ENCODE peak calls at places on chromosomes 5 and 9, in nine cellular contexts. One of them, this sample, is unnamed.

GRCh38 chr5:159947708-159948358 is 31.6 kb downstream of the ADRA1B start:
- DNase-seq in HCT116: no peak
- DNase-seq in EL: no peak
- DNase-seq in DMS79: no peak
- DNase-seq in stimulated activated naive B cell treated with anti-CD40 and anti-IgM and Interleukin-4, amounts not matched to agents 10 μg/mL and 1 μg/mL and 100 μg/mL, for 72 hours: no peak
- DNase-seq in fibroblast of the aortic adventitia: peak; percentile 13
- DNase-seq in left lobe of liver: no peak
- DNase-seq in activated naive CD8-positive, alpha-beta T cell treated with anti-CD3 and anti-CD28 coated beads, Interleukin-2, amount 50 U/mL, for 24 hours: no peak
- DNase-seq in ELR: no peak
- DNase-seq in this sample: peak; percentile 63

GRCh38 chr9:72980600-72981265 is 27.9 kb upstream of the ALDH1A1 start:
- DNase-seq in HCT116: no peak
- DNase-seq in EL: no peak
- DNase-seq in DMS79: no peak
- DNase-seq in stimulated activated naive B cell treated with anti-CD40 and anti-IgM and Interleukin-4, amounts not matched to agents 10 μg/mL and 1 μg/mL and 100 μg/mL, for 72 hours: no peak
- DNase-seq in fibroblast of the aortic adventitia: no peak
- DNase-seq in left lobe of liver: no peak
- DNase-seq in activated naive CD8-positive, alpha-beta T cell treated with anti-CD3 and anti-CD28 coated beads, Interleukin-2, amount 50 U/mL, for 24 hours: no peak
- DNase-seq in ELR: no peak
- DNase-seq in this sample: no peak

GRCh38 chr9:15724006-15724405 is 171.2 kb downstream of the CCDC171 start:
- DNase-seq in HCT116: no peak
- DNase-seq in EL: peak; percentile 21
- DNase-seq in DMS79: no peak
- DNase-seq in stimulated activated naive B cell treated with anti-CD40 and anti-IgM and Interleukin-4, amounts not matched to agents 10 μg/mL and 1 μg/mL and 100 μg/mL, for 72 hours: no peak
- DNase-seq in fibroblast of the aortic adventitia: peak; percentile 80
- DNase-seq in left lobe of liver: no peak
- DNase-seq in activated naive CD8-positive, alpha-beta T cell treated with anti-CD3 and anti-CD28 coated beads, Interleukin-2, amount 50 U/mL, for 24 hours: no peak
- DNase-seq in ELR: no peak
- DNase-seq in this sample: peak; percentile 46

GRCh38 chr5:60687927-60688720 is 11.8 kb downstream of the DEPDC1B start:
- DNase-seq in HCT116: no peak
- DNase-seq in EL: peak; percentile 58
- DNase-seq in DMS79: no peak
- DNase-seq in stimulated activated naive B cell treated with anti-CD40 and anti-IgM and Interleukin-4, amounts not matched to agents 10 μg/mL and 1 μg/mL and 100 μg/mL, for 72 hours: no peak
- DNase-seq in fibroblast of the aortic adventitia: peak; percentile 61
- DNase-seq in left lobe of liver: no peak
- DNase-seq in activated naive CD8-positive, alpha-beta T cell treated with anti-CD3 and anti-CD28 coated beads, Interleukin-2, amount 50 U/mL, for 24 hours: no peak
- DNase-seq in ELR: peak; percentile 71
- DNase-seq in this sample: peak; percentile 80

GRCh38 chr5:34653708-34654107 is 2.4 kb upstream of the RAI14 start:
- DNase-seq in HCT116: no peak
- DNase-seq in EL: no peak
- DNase-seq in DMS79: no peak
- DNase-seq in stimulated activated naive B cell treated with anti-CD40 and anti-IgM and Interleukin-4, amounts not matched to agents 10 μg/mL and 1 μg/mL and 100 μg/mL, for 72 hours: no peak
- DNase-seq in fibroblast of the aortic adventitia: no peak
- DNase-seq in left lobe of liver: no peak
- DNase-seq in activated naive CD8-positive, alpha-beta T cell treated with anti-CD3 and anti-CD28 coated beads, Interleukin-2, amount 50 U/mL, for 24 hours: no peak
- DNase-seq in ELR: no peak
- DNase-seq in this sample: no peak

GRCh38 chr9:115115117-115115880 is 2.7 kb downstream of the TNC start:
- DNase-seq in HCT116: no peak
- DNase-seq in EL: peak; percentile 86
- DNase-seq in DMS79: no peak
- DNase-seq in stimulated activated naive B cell treated with anti-CD40 and anti-IgM and Interleukin-4, amounts not matched to agents 10 μg/mL and 1 μg/mL and 100 μg/mL, for 72 hours: no peak
- DNase-seq in fibroblast of the aortic adventitia: no peak
- DNase-seq in left lobe of liver: no peak
- DNase-seq in activated naive CD8-positive, alpha-beta T cell treated with anti-CD3 and anti-CD28 coated beads, Interleukin-2, amount 50 U/mL, for 24 hours: no peak
- DNase-seq in ELR: peak; percentile 81
- DNase-seq in this sample: no peak

GRCh38 chr5:163377982-163378381 is 59.4 kb upstream of the CCNG1 start:
- DNase-seq in HCT116: no peak
- DNase-seq in EL: no peak
- DNase-seq in DMS79: no peak
- DNase-seq in stimulated activated naive B cell treated with anti-CD40 and anti-IgM and Interleukin-4, amounts not matched to agents 10 μg/mL and 1 μg/mL and 100 μg/mL, for 72 hours: no peak
- DNase-seq in fibroblast of the aortic adventitia: no peak
- DNase-seq in left lobe of liver: no peak
- DNase-seq in activated naive CD8-positive, alpha-beta T cell treated with anti-CD3 and anti-CD28 coated beads, Interleukin-2, amount 50 U/mL, for 24 hours: no peak
- DNase-seq in ELR: no peak
- DNase-seq in this sample: no peak

GRCh38 chr9:87085073-87085472 is 137.8 kb upstream of the GAS1 start:
- DNase-seq in HCT116: no peak
- DNase-seq in EL: no peak
- DNase-seq in DMS79: no peak
- DNase-seq in stimulated activated naive B cell treated with anti-CD40 and anti-IgM and Interleukin-4, amounts not matched to agents 10 μg/mL and 1 μg/mL and 100 μg/mL, for 72 hours: no peak
- DNase-seq in fibroblast of the aortic adventitia: no peak
- DNase-seq in left lobe of liver: no peak
- DNase-seq in activated naive CD8-positive, alpha-beta T cell treated with anti-CD3 and anti-CD28 coated beads, Interleukin-2, amount 50 U/mL, for 24 hours: no peak
- DNase-seq in ELR: no peak
- DNase-seq in this sample: no peak

GRCh38 chr9:113274474-113275146 is 762 bp downstream of the CDC26 start:
- DNase-seq in HCT116: peak; percentile 48
- DNase-seq in EL: peak; percentile 69
- DNase-seq in DMS79: peak; percentile 34
- DNase-seq in stimulated activated naive B cell treated with anti-CD40 and anti-IgM and Interleukin-4, amounts not matched to agents 10 μg/mL and 1 μg/mL and 100 μg/mL, for 72 hours: peak; percentile 21
- DNase-seq in fibroblast of the aortic adventitia: peak; percentile 72
- DNase-seq in left lobe of liver: no peak
- DNase-seq in activated naive CD8-positive, alpha-beta T cell treated with anti-CD3 and anti-CD28 coated beads, Interleukin-2, amount 50 U/mL, for 24 hours: peak; percentile 14
- DNase-seq in ELR: peak; percentile 84
- DNase-seq in this sample: peak; percentile 57

GRCh38 chr5:173486355-173486754 is 130.1 kb downstream of the BOD1 start:
- DNase-seq in HCT116: no peak
- DNase-seq in EL: no peak
- DNase-seq in DMS79: no peak
- DNase-seq in stimulated activated naive B cell treated with anti-CD40 and anti-IgM and Interleukin-4, amounts not matched to agents 10 μg/mL and 1 μg/mL and 100 μg/mL, for 72 hours: no peak
- DNase-seq in fibroblast of the aortic adventitia: no peak
- DNase-seq in left lobe of liver: no peak
- DNase-seq in activated naive CD8-positive, alpha-beta T cell treated with anti-CD3 and anti-CD28 coated beads, Interleukin-2, amount 50 U/mL, for 24 hours: no peak
- DNase-seq in ELR: no peak
- DNase-seq in this sample: no peak

GRCh38 chr5:39547548-39548154 is 122.9 kb upstream of the DAB2 start:
- DNase-seq in HCT116: peak; percentile 43
- DNase-seq in EL: peak; percentile 76
- DNase-seq in DMS79: no peak
- DNase-seq in stimulated activated naive B cell treated with anti-CD40 and anti-IgM and Interleukin-4, amounts not matched to agents 10 μg/mL and 1 μg/mL and 100 μg/mL, for 72 hours: no peak
- DNase-seq in fibroblast of the aortic adventitia: peak; percentile 98
- DNase-seq in left lobe of liver: no peak
- DNase-seq in activated naive CD8-positive, alpha-beta T cell treated with anti-CD3 and anti-CD28 coated beads, Interleukin-2, amount 50 U/mL, for 24 hours: peak; percentile 3
- DNase-seq in ELR: peak; percentile 81
- DNase-seq in this sample: peak; percentile 60

GRCh38 chr5:43389679-43390329 is 22.4 kb downstream of the CCL28 start:
- DNase-seq in HCT116: peak; percentile 84
- DNase-seq in EL: peak; percentile 89
- DNase-seq in DMS79: peak; percentile 59
- DNase-seq in stimulated activated naive B cell treated with anti-CD40 and anti-IgM and Interleukin-4, amounts not matched to agents 10 μg/mL and 1 μg/mL and 100 μg/mL, for 72 hours: peak; percentile 34
- DNase-seq in fibroblast of the aortic adventitia: peak; percentile 94
- DNase-seq in left lobe of liver: peak; percentile 57
- DNase-seq in activated naive CD8-positive, alpha-beta T cell treated with anti-CD3 and anti-CD28 coated beads, Interleukin-2, amount 50 U/mL, for 24 hours: peak; percentile 37
- DNase-seq in ELR: peak; percentile 91
- DNase-seq in this sample: peak; percentile 91

GRCh38 chr5:132962429-132962928 is 955 bp downstream of the AFF4 start:
- DNase-seq in HCT116: peak; percentile 32
- DNase-seq in EL: peak; percentile 66
- DNase-seq in DMS79: peak; percentile 1
- DNase-seq in stimulated activated naive B cell treated with anti-CD40 and anti-IgM and Interleukin-4, amounts not matched to agents 10 μg/mL and 1 μg/mL and 100 μg/mL, for 72 hours: no peak
- DNase-seq in fibroblast of the aortic adventitia: peak; percentile 81
- DNase-seq in left lobe of liver: no peak
- DNase-seq in activated naive CD8-positive, alpha-beta T cell treated with anti-CD3 and anti-CD28 coated beads, Interleukin-2, amount 50 U/mL, for 24 hours: peak; percentile 18
- DNase-seq in ELR: peak; percentile 78
- DNase-seq in this sample: peak; percentile 67

GRCh38 chr5:72129730-72130129 is 22.5 kb downstream of the MAP1B start:
- DNase-seq in HCT116: no peak
- DNase-seq in EL: peak; percentile 56
- DNase-seq in DMS79: no peak
- DNase-seq in stimulated activated naive B cell treated with anti-CD40 and anti-IgM and Interleukin-4, amounts not matched to agents 10 μg/mL and 1 μg/mL and 100 μg/mL, for 72 hours: no peak
- DNase-seq in fibroblast of the aortic adventitia: peak; percentile 77
- DNase-seq in left lobe of liver: no peak
- DNase-seq in activated naive CD8-positive, alpha-beta T cell treated with anti-CD3 and anti-CD28 coated beads, Interleukin-2, amount 50 U/mL, for 24 hours: no peak
- DNase-seq in ELR: no peak
- DNase-seq in this sample: no peak

GRCh38 chr9:84642618-84643017 is 26.9 kb upstream of the NTRK2 start:
- DNase-seq in HCT116: no peak
- DNase-seq in EL: no peak
- DNase-seq in DMS79: no peak
- DNase-seq in stimulated activated naive B cell treated with anti-CD40 and anti-IgM and Interleukin-4, amounts not matched to agents 10 μg/mL and 1 μg/mL and 100 μg/mL, for 72 hours: no peak
- DNase-seq in fibroblast of the aortic adventitia: no peak
- DNase-seq in left lobe of liver: no peak
- DNase-seq in activated naive CD8-positive, alpha-beta T cell treated with anti-CD3 and anti-CD28 coated beads, Interleukin-2, amount 50 U/mL, for 24 hours: no peak
- DNase-seq in ELR: no peak
- DNase-seq in this sample: no peak

GRCh38 chr9:126692041-126692758 is 78.5 kb downstream of the LMX1B start:
- DNase-seq in HCT116: no peak
- DNase-seq in EL: no peak
- DNase-seq in DMS79: no peak
- DNase-seq in stimulated activated naive B cell treated with anti-CD40 and anti-IgM and Interleukin-4, amounts not matched to agents 10 μg/mL and 1 μg/mL and 100 μg/mL, for 72 hours: no peak
- DNase-seq in fibroblast of the aortic adventitia: no peak
- DNase-seq in left lobe of liver: no peak
- DNase-seq in activated naive CD8-positive, alpha-beta T cell treated with anti-CD3 and anti-CD28 coated beads, Interleukin-2, amount 50 U/mL, for 24 hours: no peak
- DNase-seq in ELR: no peak
- DNase-seq in this sample: no peak

GRCh38 chr9:12784461-12785250 is 9.8 kb downstream of the LURAP1L start:
- DNase-seq in HCT116: peak; percentile 95
- DNase-seq in EL: peak; percentile 95
- DNase-seq in DMS79: no peak
- DNase-seq in stimulated activated naive B cell treated with anti-CD40 and anti-IgM and Interleukin-4, amounts not matched to agents 10 μg/mL and 1 μg/mL and 100 μg/mL, for 72 hours: no peak
- DNase-seq in fibroblast of the aortic adventitia: peak; percentile 78
- DNase-seq in left lobe of liver: peak; percentile 81
- DNase-seq in activated naive CD8-positive, alpha-beta T cell treated with anti-CD3 and anti-CD28 coated beads, Interleukin-2, amount 50 U/mL, for 24 hours: no peak
- DNase-seq in ELR: peak; percentile 97
- DNase-seq in this sample: peak; percentile 97

GRCh38 chr9:121764371-121764730 is 112.9 kb downstream of the DAB2IP start:
- DNase-seq in HCT116: no peak
- DNase-seq in EL: no peak
- DNase-seq in DMS79: no peak
- DNase-seq in stimulated activated naive B cell treated with anti-CD40 and anti-IgM and Interleukin-4, amounts not matched to agents 10 μg/mL and 1 μg/mL and 100 μg/mL, for 72 hours: no peak
- DNase-seq in fibroblast of the aortic adventitia: no peak
- DNase-seq in left lobe of liver: no peak
- DNase-seq in activated naive CD8-positive, alpha-beta T cell treated with anti-CD3 and anti-CD28 coated beads, Interleukin-2, amount 50 U/mL, for 24 hours: no peak
- DNase-seq in ELR: no peak
- DNase-seq in this sample: no peak

GRCh38 chr9:129773262-129774048 is 20.6 kb upstream of the PTGES start:
- DNase-seq in HCT116: no peak
- DNase-seq in EL: peak; percentile 95
- DNase-seq in DMS79: no peak
- DNase-seq in stimulated activated naive B cell treated with anti-CD40 and anti-IgM and Interleukin-4, amounts not matched to agents 10 μg/mL and 1 μg/mL and 100 μg/mL, for 72 hours: no peak
- DNase-seq in fibroblast of the aortic adventitia: peak; percentile 45
- DNase-seq in left lobe of liver: no peak
- DNase-seq in activated naive CD8-positive, alpha-beta T cell treated with anti-CD3 and anti-CD28 coated beads, Interleukin-2, amount 50 U/mL, for 24 hours: no peak
- DNase-seq in ELR: peak; percentile 98
- DNase-seq in this sample: peak; percentile 87

GRCh38 chr9:68706579-68707201 is 1.6 kb downstream of the PIP5K1B start:
- DNase-seq in HCT116: no peak
- DNase-seq in EL: no peak
- DNase-seq in DMS79: no peak
- DNase-seq in stimulated activated naive B cell treated with anti-CD40 and anti-IgM and Interleukin-4, amounts not matched to agents 10 μg/mL and 1 μg/mL and 100 μg/mL, for 72 hours: peak; percentile 74
- DNase-seq in fibroblast of the aortic adventitia: no peak
- DNase-seq in left lobe of liver: no peak
- DNase-seq in activated naive CD8-positive, alpha-beta T cell treated with anti-CD3 and anti-CD28 coated beads, Interleukin-2, amount 50 U/mL, for 24 hours: no peak
- DNase-seq in ELR: no peak
- DNase-seq in this sample: no peak

GRCh38 chr5:19488786-19489185 is 499.2 kb downstream of the CDH18 start:
- DNase-seq in HCT116: no peak
- DNase-seq in EL: peak; percentile 18
- DNase-seq in DMS79: no peak
- DNase-seq in stimulated activated naive B cell treated with anti-CD40 and anti-IgM and Interleukin-4, amounts not matched to agents 10 μg/mL and 1 μg/mL and 100 μg/mL, for 72 hours: no peak
- DNase-seq in fibroblast of the aortic adventitia: no peak
- DNase-seq in left lobe of liver: no peak
- DNase-seq in activated naive CD8-positive, alpha-beta T cell treated with anti-CD3 and anti-CD28 coated beads, Interleukin-2, amount 50 U/mL, for 24 hours: no peak
- DNase-seq in ELR: no peak
- DNase-seq in this sample: peak; percentile 41

GRCh38 chr5:59158165-59158564 is 575.3 kb downstream of the RAB3C start:
- DNase-seq in HCT116: no peak
- DNase-seq in EL: no peak
- DNase-seq in DMS79: no peak
- DNase-seq in stimulated activated naive B cell treated with anti-CD40 and anti-IgM and Interleukin-4, amounts not matched to agents 10 μg/mL and 1 μg/mL and 100 μg/mL, for 72 hours: no peak
- DNase-seq in fibroblast of the aortic adventitia: no peak
- DNase-seq in left lobe of liver: no peak
- DNase-seq in activated naive CD8-positive, alpha-beta T cell treated with anti-CD3 and anti-CD28 coated beads, Interleukin-2, amount 50 U/mL, for 24 hours: no peak
- DNase-seq in ELR: peak; percentile 15
- DNase-seq in this sample: no peak

GRCh38 chr9:3181049-3181953 is 337.4 kb upstream of the PUM3 start:
- DNase-seq in HCT116: no peak
- DNase-seq in EL: peak; percentile 45
- DNase-seq in DMS79: peak; percentile 56
- DNase-seq in stimulated activated naive B cell treated with anti-CD40 and anti-IgM and Interleukin-4, amounts not matched to agents 10 μg/mL and 1 μg/mL and 100 μg/mL, for 72 hours: peak; percentile 19
- DNase-seq in fibroblast of the aortic adventitia: peak; percentile 7
- DNase-seq in left lobe of liver: peak; percentile 63
- DNase-seq in activated naive CD8-positive, alpha-beta T cell treated with anti-CD3 and anti-CD28 coated beads, Interleukin-2, amount 50 U/mL, for 24 hours: peak; percentile 42
- DNase-seq in ELR: peak; percentile 8
- DNase-seq in this sample: peak; percentile 14

GRCh38 chr9:122212473-122213004 is 16.2 kb downstream of the LHX6 start:
- DNase-seq in HCT116: no peak
- DNase-seq in EL: no peak
- DNase-seq in DMS79: no peak
- DNase-seq in stimulated activated naive B cell treated with anti-CD40 and anti-IgM and Interleukin-4, amounts not matched to agents 10 μg/mL and 1 μg/mL and 100 μg/mL, for 72 hours: no peak
- DNase-seq in fibroblast of the aortic adventitia: no peak
- DNase-seq in left lobe of liver: no peak
- DNase-seq in activated naive CD8-positive, alpha-beta T cell treated with anti-CD3 and anti-CD28 coated beads, Interleukin-2, amount 50 U/mL, for 24 hours: no peak
- DNase-seq in ELR: no peak
- DNase-seq in this sample: no peak

GRCh38 chr5:6135977-6136376 is 242.4 kb downstream of the MED10 start:
- DNase-seq in HCT116: no peak
- DNase-seq in EL: no peak
- DNase-seq in DMS79: no peak
- DNase-seq in stimulated activated naive B cell treated with anti-CD40 and anti-IgM and Interleukin-4, amounts not matched to agents 10 μg/mL and 1 μg/mL and 100 μg/mL, for 72 hours: peak; percentile 6
- DNase-seq in fibroblast of the aortic adventitia: no peak
- DNase-seq in left lobe of liver: no peak
- DNase-seq in activated naive CD8-positive, alpha-beta T cell treated with anti-CD3 and anti-CD28 coated beads, Interleukin-2, amount 50 U/mL, for 24 hours: no peak
- DNase-seq in ELR: no peak
- DNase-seq in this sample: no peak

GRCh38 chr9:108184941-108185340 is 670.8 kb downstream of the ACTL7B start:
- DNase-seq in HCT116: no peak
- DNase-seq in EL: peak; percentile 69
- DNase-seq in DMS79: no peak
- DNase-seq in stimulated activated naive B cell treated with anti-CD40 and anti-IgM and Interleukin-4, amounts not matched to agents 10 μg/mL and 1 μg/mL and 100 μg/mL, for 72 hours: no peak
- DNase-seq in fibroblast of the aortic adventitia: peak; percentile 59
- DNase-seq in left lobe of liver: no peak
- DNase-seq in activated naive CD8-positive, alpha-beta T cell treated with anti-CD3 and anti-CD28 coated beads, Interleukin-2, amount 50 U/mL, for 24 hours: no peak
- DNase-seq in ELR: peak; percentile 66
- DNase-seq in this sample: peak; percentile 52

GRCh38 chr9:128632486-128632885 is 24.2 kb downstream of the DYNC2I2 start:
- DNase-seq in HCT116: no peak
- DNase-seq in EL: no peak
- DNase-seq in DMS79: no peak
- DNase-seq in stimulated activated naive B cell treated with anti-CD40 and anti-IgM and Interleukin-4, amounts not matched to agents 10 μg/mL and 1 μg/mL and 100 μg/mL, for 72 hours: no peak
- DNase-seq in fibroblast of the aortic adventitia: no peak
- DNase-seq in left lobe of liver: no peak
- DNase-seq in activated naive CD8-positive, alpha-beta T cell treated with anti-CD3 and anti-CD28 coated beads, Interleukin-2, amount 50 U/mL, for 24 hours: no peak
- DNase-seq in ELR: no peak
- DNase-seq in this sample: no peak

This sample was measured in HCEC 1CT.